ENCODE peak calls at places on chromosomes 16 and 17, in six cellular contexts. One of them, this sample, is unnamed.

GRCh38 chr17:12922120-12922519 is 95.7 kb downstream of the ELAC2 start:
- DNase-seq in BJ: no peak
- DNase-seq in AML-193: no peak
- DNase-seq in fibroblast of mammary gland: no peak
- DNase-seq in activated naive CD4-positive, alpha-beta T cell treated with anti-CD3 and anti-CD28 coated beads for 36 hours: no peak
- DNase-seq in stimulated activated CD4-positive, alpha-beta T cell treated with anti-CD3 and anti-CD28 coated beads, Interleukin-2, amount 100 ng/mL, for 48 hours: no peak
- DNase-seq in this sample: no peak

GRCh38 chr16:13453938-13454553 is 465.9 kb upstream of the ERCC4 start:
- DNase-seq in activated naive CD4-positive, alpha-beta T cell treated with anti-CD3 and anti-CD28 coated beads for 36 hours: peak; percentile 54
- DNase-seq in AML-193: peak; percentile 6
- DNase-seq in stimulated activated CD4-positive, alpha-beta T cell treated with anti-CD3 and anti-CD28 coated beads, Interleukin-2, amount 100 ng/mL, for 48 hours: peak; percentile 19
- DNase-seq in fibroblast of mammary gland: peak; percentile 53
- DNase-seq in BJ: no peak
- DNase-seq in this sample: no peak

GRCh38 chr17:75818326-75818885 is 25.8 kb downstream of the UNC13D start:
- DNase-seq in AML-193: no peak
- DNase-seq in activated naive CD4-positive, alpha-beta T cell treated with anti-CD3 and anti-CD28 coated beads for 36 hours: no peak
- DNase-seq in BJ: no peak
- DNase-seq in fibroblast of mammary gland: no peak
- DNase-seq in stimulated activated CD4-positive, alpha-beta T cell treated with anti-CD3 and anti-CD28 coated beads, Interleukin-2, amount 100 ng/mL, for 48 hours: no peak
- DNase-seq in this sample: no peak

GRCh38 chr17:64420143-64420670 is 28.7 kb upstream of the MILR1 start:
- DNase-seq in activated naive CD4-positive, alpha-beta T cell treated with anti-CD3 and anti-CD28 coated beads for 36 hours: no peak
- DNase-seq in fibroblast of mammary gland: peak; percentile 90
- DNase-seq in AML-193: peak; percentile 93
- DNase-seq in BJ: peak; percentile 15
- DNase-seq in stimulated activated CD4-positive, alpha-beta T cell treated with anti-CD3 and anti-CD28 coated beads, Interleukin-2, amount 100 ng/mL, for 48 hours: no peak
- DNase-seq in this sample: peak; percentile 62

GRCh38 chr17:12730931-12731521 is 58.3 kb upstream of the ARHGAP44 start:
- DNase-seq in fibroblast of mammary gland: peak; percentile 82
- DNase-seq in BJ: no peak
- DNase-seq in AML-193: no peak
- DNase-seq in activated naive CD4-positive, alpha-beta T cell treated with anti-CD3 and anti-CD28 coated beads for 36 hours: no peak
- DNase-seq in stimulated activated CD4-positive, alpha-beta T cell treated with anti-CD3 and anti-CD28 coated beads, Interleukin-2, amount 100 ng/mL, for 48 hours: no peak
- DNase-seq in this sample: no peak

GRCh38 chr17:67666710-67667109 is 51.0 kb upstream of the NOL11 start:
- DNase-seq in stimulated activated CD4-positive, alpha-beta T cell treated with anti-CD3 and anti-CD28 coated beads, Interleukin-2, amount 100 ng/mL, for 48 hours: no peak
- DNase-seq in activated naive CD4-positive, alpha-beta T cell treated with anti-CD3 and anti-CD28 coated beads for 36 hours: no peak
- DNase-seq in AML-193: no peak
- DNase-seq in BJ: no peak
- DNase-seq in fibroblast of mammary gland: no peak
- DNase-seq in this sample: no peak

GRCh38 chr16:28524544-28525179 is 14.1 kb downstream of the NUPR1 start:
- DNase-seq in BJ: no peak
- DNase-seq in activated naive CD4-positive, alpha-beta T cell treated with anti-CD3 and anti-CD28 coated beads for 36 hours: peak; percentile 39
- DNase-seq in fibroblast of mammary gland: peak; percentile 12
- DNase-seq in AML-193: no peak
- DNase-seq in stimulated activated CD4-positive, alpha-beta T cell treated with anti-CD3 and anti-CD28 coated beads, Interleukin-2, amount 100 ng/mL, for 48 hours: no peak
- DNase-seq in this sample: no peak

GRCh38 chr16:55515110-55515509 is 6.2 kb downstream of the LPCAT2 start:
- DNase-seq in activated naive CD4-positive, alpha-beta T cell treated with anti-CD3 and anti-CD28 coated beads for 36 hours: no peak
- DNase-seq in fibroblast of mammary gland: peak; percentile 52
- DNase-seq in stimulated activated CD4-positive, alpha-beta T cell treated with anti-CD3 and anti-CD28 coated beads, Interleukin-2, amount 100 ng/mL, for 48 hours: no peak
- DNase-seq in AML-193: no peak
- DNase-seq in BJ: no peak
- DNase-seq in this sample: no peak

This sample was measured in AG09319.